ENCODE peak calls at places on chromosomes 7 and 10, in four cellular contexts. T is IMR-90, I is mesenchymal stem cell, M is H1. K is an unnamed sample.
A peak's percentile ranks its signal among the peaks of the same experiment; 100 is the strongest.

GRCh38 chr7:116984917-116985316 is 31.6 kb downstream of the ST7 start:
- DNase-seq in I (peak; percentile 49), M (no peak), T (peak; percentile 28), K (no peak)

GRCh38 chr10:23362879-23363787 is 18.5 kb upstream of the C10orf67 start:
- DNase-seq in I (no peak), T (no peak), M (no peak), K (no peak)

GRCh38 chr7:47285860-47286491 is 295.9 kb downstream of the TNS3 start:
- DNase-seq in I (no peak), T (no peak), M (no peak), K (no peak)

GRCh38 chr10:43194266-43194665 is 56.0 kb downstream of the CSGALNACT2 start:
- DNase-seq in T (no peak), M (no peak), I (no peak), K (no peak)

GRCh38 chr7:40369641-40370277 is 235.0 kb downstream of the SUGCT start:
- DNase-seq in I (no peak), T (no peak), M (no peak), K (no peak)

GRCh38 chr7:148242271-148242801 is 348.2 kb upstream of the C7orf33 start:
- DNase-seq in T (peak; percentile 16), I (peak; percentile 40), M (peak; percentile 19), K (peak; percentile 66)

GRCh38 chr7:7017707-7018265 is 164.6 kb upstream of the C1GALT1 start:
- DNase-seq in I (no peak), T (no peak), M (no peak), K (no peak)

GRCh38 chr10:49662169-49662830 is 17.2 kb upstream of the C10orf53 start:
- DNase-seq in M (no peak), I (no peak), T (no peak), K (no peak)

GRCh38 chr7:48087349-48087748 is 1.7 kb upstream of the UPP1 start:
- DNase-seq in I (peak; percentile 85), M (no peak), T (peak; percentile 86), K (no peak)

GRCh38 chr7:4631021-4631663 is 51.0 kb upstream of the FOXK1 start:
- DNase-seq in I (no peak), T (no peak), M (no peak), K (no peak)

GRCh38 chr7:1712907-1713501 is 42.9 kb downstream of the ELFN1 start:
- DNase-seq in T (no peak), M (no peak), I (no peak), K (no peak)

GRCh38 chr7:150405584-150406310 is 26.6 kb downstream of the ZNF775 start:
- DNase-seq in M (no peak), T (peak; percentile 27), I (peak; percentile 69), K (peak; percentile 64)

GRCh38 chr10:118725784-118726507 is 28.8 kb downstream of the CACUL1 start:
- DNase-seq in I (peak; percentile 55), T (peak; percentile 59), M (no peak), K (no peak)

GRCh38 chr7:113677811-113678210 is 241.0 kb downstream of the PPP1R3A start:
- DNase-seq in M (no peak), T (no peak), I (no peak), K (no peak)
- H2AFZ ChIP-seq in M (no peak overlapping the region), T (no peak overlapping the region), I (no peak overlapping the region), K (no peak overlapping the region)

DNA sequence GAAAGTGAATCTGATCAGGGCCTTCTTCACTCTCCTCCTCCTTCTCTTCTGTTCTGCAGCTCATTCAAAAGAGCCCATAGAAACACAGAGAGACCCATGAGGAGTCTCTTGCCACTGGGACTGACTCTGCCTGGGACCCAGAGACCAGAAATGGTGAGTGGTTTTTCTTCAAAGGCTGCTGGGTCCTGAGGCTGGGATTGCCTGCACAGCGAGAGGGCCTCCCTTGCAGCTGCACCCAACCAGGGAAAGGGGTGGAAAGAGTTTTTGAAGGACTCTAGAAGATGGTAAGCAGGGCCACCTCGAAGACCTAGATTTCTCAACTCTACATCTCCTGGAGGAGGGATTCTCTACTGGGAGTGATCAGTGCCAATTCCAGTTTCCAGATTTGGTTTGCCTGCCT is 15.5 kb upstream of the HOXA13 start:
- DNase-seq in M (no peak), I (no peak), T (no peak), K (no peak)
- H2BK120ac ChIP-seq in M (no peak overlapping the region), I (no peak overlapping the region), T (no peak overlapping the region), K (no peak overlapping the region)

GRCh38 chr10:13227031-13227430 is 7.1 kb downstream of the UCMA start:
- DNase-seq in M (no peak), I (no peak), T (no peak), K (no peak)
- H2AFZ ChIP-seq in M (no peak overlapping the region), I (no peak overlapping the region), T (no peak overlapping the region), K (no peak overlapping the region)

DNA sequence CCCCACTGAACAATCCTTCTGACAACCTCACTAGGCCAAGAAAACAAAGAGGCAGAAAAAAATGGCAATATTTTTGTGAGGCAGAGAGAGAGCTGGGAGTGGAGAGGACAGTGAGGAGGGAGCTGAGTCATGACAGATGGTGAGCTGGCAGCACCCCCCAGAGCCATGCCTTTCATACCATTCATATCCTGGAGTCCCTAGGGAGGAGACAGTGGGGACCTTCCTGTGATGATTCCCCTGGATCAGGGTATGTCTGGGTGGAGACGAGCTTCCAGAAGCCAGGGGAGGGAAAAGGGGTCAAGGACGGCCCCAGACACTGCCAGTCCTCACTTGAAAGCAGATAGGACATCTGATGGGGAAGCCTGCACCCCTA is 160.5 kb downstream of the ADAM12 start:
- DNase-seq in T (peak; percentile 75), I (no peak), M (no peak), K (no peak)
- H2BK120ac ChIP-seq in T (peak overlapping the region; percentile 83), I (peak overlapping the region; percentile 78), M (no peak overlapping the region), K (no peak overlapping the region)

DNA sequence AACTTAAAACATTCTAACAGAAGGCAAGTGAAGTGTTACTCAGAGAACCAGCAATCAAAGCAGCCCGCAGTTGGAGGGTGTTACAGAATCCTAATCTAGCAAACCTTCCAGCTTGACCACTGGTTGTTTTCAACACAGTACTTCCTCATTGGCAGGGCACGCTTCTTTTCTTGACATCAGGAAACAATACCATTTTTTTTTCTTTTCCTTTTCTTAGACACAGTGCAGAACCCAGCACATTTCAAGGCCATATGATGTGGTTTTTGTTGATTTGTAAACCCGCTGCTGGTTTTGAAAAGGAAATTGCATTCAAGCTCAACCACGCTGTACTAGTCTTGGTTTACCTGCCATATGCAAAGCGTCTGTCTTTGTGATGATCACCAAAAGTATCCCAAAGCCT is 33.4 kb downstream of the RHOBTB1 start:
- DNase-seq in T (no peak), I (no peak), M (no peak), K (no peak)
- H2AFZ ChIP-seq in T (no peak overlapping the region), I (no peak overlapping the region), M (no peak overlapping the region), K (no peak overlapping the region)